ENCODE peak calls at places on chromosomes 16 and 17, in nine cellular contexts. R is neural progenitor cell; C is adipocyte; L is CD8-positive, alpha-beta T cell; B is colonic mucosa; T is right cardiac atrium; P is gastrocnemius medialis; Q is PC-3; W is breast epithelium. K is an unnamed sample.
A peak's percentile ranks its signal among the peaks of the same experiment; 100 is the strongest.

GRCh38 chr17:49486012-49486641 is 9.0 kb upstream of the NGFR start:
- DNase-seq in R (peak; percentile 86), C (no peak), L (no peak), B (no peak), T (no peak), P (no peak), Q (no peak), W (no peak), K (no peak)

GRCh38 chr17:40612510-40613244 is 34.9 kb downstream of the SMARCE1 start:
- DNase-seq in R (no peak), C (no peak), L (peak; percentile 64), B (no peak), T (no peak), P (no peak), Q (peak; percentile 8), W (peak; percentile 45), K (no peak)

GRCh38 chr17:77882481-77883212 is 75.9 kb upstream of the TNRC6C start:
- DNase-seq in R (no peak), C (peak; percentile 31), L (peak; percentile 66), B (peak; percentile 51), T (peak; percentile 92), P (no peak), Q (no peak), W (peak; percentile 26), K (peak; percentile 82)

GRCh38 chr16:35492225-35492624 is 2032.8 kb downstream of the TP53TG3F start:
- DNase-seq in R (no peak), C (no peak), L (no peak), B (no peak), T (no peak), P (no peak), Q (no peak), W (no peak), K (peak; percentile 65)

GRCh38 chr17:82949361-82949760 is 109.5 kb upstream of the ZNF750 start:
- DNase-seq in R (no peak), C (no peak), L (no peak), B (no peak), T (peak; percentile 21), P (no peak), Q (no peak), W (no peak), K (peak; percentile 35)

GRCh38 chr17:48100591-48101011 is 677 bp downstream of the CBX1 start:
- DNase-seq in R (peak; percentile 81), C (peak; percentile 78), L (no peak), B (peak; percentile 79), T (peak; percentile 76), P (no peak), Q (peak; percentile 79), W (peak; percentile 58), K (peak; percentile 87)

GRCh38 chr16:53456625-53457024 is 22.4 kb downstream of the RBL2 start:
- DNase-seq in R (no peak), C (no peak), L (no peak), B (no peak), T (no peak), P (no peak), Q (no peak), W (no peak), K (no peak)

GRCh38 chr16:3035972-3036725 is 595 bp downstream of the BICDL2 start:
- DNase-seq in R (no peak), C (no peak), L (no peak), B (peak; percentile 67), T (peak; percentile 39), P (no peak), Q (no peak), W (no peak), K (peak; percentile 79)

GRCh38 chr17:44919411-44919810 is 4.1 kb upstream of the GFAP start:
- DNase-seq in R (no peak), C (no peak), L (no peak), B (no peak), T (no peak), P (no peak), Q (no peak), W (no peak), K (peak; percentile 8)

GRCh38 chr16:84631882-84632281 is 14.0 kb upstream of the COTL1 start:
- DNase-seq in R (no peak), C (no peak), L (no peak), B (no peak), T (no peak), P (no peak), Q (no peak), W (no peak), K (no peak)

GRCh38 chr17:58337600-58338453 is 9.2 kb upstream of the TSPOAP1 start:
- DNase-seq in R (peak; percentile 75), C (peak; percentile 21), L (peak; percentile 81), B (peak; percentile 70), T (peak; percentile 92), P (peak; percentile 44), Q (no peak), W (peak; percentile 71), K (peak; percentile 93)

GRCh38 chr17:78263063-78263735 is 31.8 kb downstream of the TMEM235 start:
- DNase-seq in R (no peak), C (no peak), L (no peak), B (peak; percentile 58), T (peak; percentile 81), P (peak; percentile 31), Q (no peak), W (no peak), K (peak; percentile 90)

GRCh38 chr17:80647746-80648145 is 103.1 kb downstream of the RPTOR start:
- DNase-seq in R (no peak), C (peak; percentile 49), L (no peak), B (no peak), T (no peak), P (no peak), Q (peak; percentile 79), W (no peak), K (no peak)

DNA sequence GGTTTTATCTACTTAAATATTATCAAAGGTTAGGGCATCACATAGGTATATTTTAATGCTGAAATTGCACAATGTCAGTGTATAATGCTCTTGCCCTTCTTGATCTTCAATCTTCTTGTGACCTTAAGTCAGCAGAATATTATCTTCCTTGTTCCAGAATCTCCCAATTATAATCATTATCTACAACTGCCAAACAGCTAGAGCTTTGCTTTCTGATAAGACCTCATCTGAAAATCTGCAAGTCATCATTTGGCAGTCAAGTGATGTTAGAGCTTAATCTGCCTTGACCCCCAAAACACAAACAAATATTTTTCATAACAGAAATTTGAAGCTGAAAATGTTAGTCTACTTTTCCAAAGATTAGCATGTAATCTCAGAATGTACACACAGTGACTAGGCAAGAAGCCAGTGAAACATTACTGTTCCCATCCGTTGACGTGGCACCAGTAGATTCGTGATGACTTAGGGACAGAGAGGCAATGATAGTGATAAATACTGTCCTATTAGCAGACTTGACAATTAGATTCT is 19.8 kb downstream of the REXO5 start:
- DNase-seq in R (no peak), C (no peak), L (no peak), B (no peak), T (no peak), P (no peak), Q (no peak), W (no peak), K (no peak)
- H3K4me3 ChIP-seq in R (no peak overlapping the region), C (no peak overlapping the region), L (no peak overlapping the region), B (no peak overlapping the region), T (no peak overlapping the region), P (no peak overlapping the region), Q (no peak overlapping the region), W (no peak overlapping the region), K (no peak overlapping the region)

GRCh38 chr16:79687249-79687768 is 86.8 kb upstream of the MAF start:
- DNase-seq in R (no peak), C (no peak), L (no peak), B (no peak), T (no peak), P (no peak), Q (no peak), W (no peak), K (no peak)
- H3K9me3 ChIP-seq in R (no peaks in the 10 kb centered on the region), C (no peaks in the 10 kb centered on the region), L (no peaks in the 10 kb centered on the region), B (no peaks in the 10 kb centered on the region), T (no peaks in the 10 kb centered on the region), P (no peaks in the 10 kb centered on the region), Q (no peaks in the 10 kb centered on the region), W (no peaks in the 10 kb centered on the region), K (no peaks in the 10 kb centered on the region)

GRCh38 chr16:1919680-1919998 is 1.4 kb upstream of the HS3ST6 start:
- DNase-seq in R (no peak), C (no peak), L (no peak), B (no peak), T (peak; percentile 35), P (no peak), Q (no peak), W (no peak), K (no peak)

GRCh38 chr16:1917665-1918111 is 527 bp downstream of the HS3ST6 start:
- DNase-seq in R (peak; percentile 65), C (no peak), L (no peak), B (no peak), T (peak; percentile 13), P (no peak), Q (no peak), W (no peak), K (no peak)

GRCh38 chr16:1918890-1919679 is 870 bp upstream of the HS3ST6 start:
- DNase-seq in R (peak; percentile 51), C (no peak), L (no peak), B (no peak), T (peak; percentile 9), P (no peak), Q (no peak), W (no peak), K (no peak)

GRCh38 chr16:1917056-1917664 is 1.1 kb downstream of the HS3ST6 start:
- DNase-seq in R (peak; percentile 30), C (no peak), L (no peak), B (no peak), T (peak; percentile 16), P (no peak), Q (no peak), W (no peak), K (no peak)

DNA sequence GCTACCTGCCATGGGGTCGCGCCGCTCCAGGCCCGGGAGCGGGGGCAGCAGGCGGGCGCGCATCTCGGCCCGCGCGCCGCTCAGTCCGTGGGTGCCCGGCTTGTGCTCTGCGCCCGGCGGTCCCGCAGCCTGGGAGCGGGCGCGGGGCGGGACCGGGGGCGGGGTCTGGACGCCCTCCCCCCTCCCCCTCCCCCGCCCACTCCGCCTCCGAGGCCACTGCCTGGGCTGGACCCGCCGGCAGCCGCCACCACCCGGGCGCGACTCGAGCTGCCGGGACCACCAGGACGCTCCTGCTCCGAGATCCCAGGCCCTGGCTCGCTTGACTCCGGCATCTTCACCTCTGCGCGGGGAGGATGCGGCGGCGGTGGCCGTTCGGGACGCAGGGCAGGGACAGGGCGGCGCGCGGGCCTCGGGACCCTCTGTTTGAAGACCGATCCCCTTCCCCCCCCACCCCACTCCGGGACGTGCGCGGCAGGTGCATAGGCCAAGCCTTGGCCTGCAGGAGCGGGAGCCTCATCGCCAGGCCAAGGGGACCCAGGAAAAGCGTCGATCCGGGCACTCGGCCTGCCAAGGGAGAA is at the start of gene HS3ST6:
- DNase-seq in R (peak; percentile 83), C (peak; percentile 11), L (no peak), B (no peak), T (peak; percentile 25), P (no peak), Q (no peak), W (no peak), K (no peak)
- H3K4me3 ChIP-seq in R (peak within 1 kb of the TSS; percentile 45), C (no peak within 1 kb of the TSS), L (no peak within 1 kb of the TSS), B (no peak within 1 kb of the TSS), T (peak within 1 kb of the TSS; percentile 2), P (no peak within 1 kb of the TSS), Q (no peak within 1 kb of the TSS), W (peak within 1 kb of the TSS; percentile 23), K (no peak within 1 kb of the TSS)

DNA sequence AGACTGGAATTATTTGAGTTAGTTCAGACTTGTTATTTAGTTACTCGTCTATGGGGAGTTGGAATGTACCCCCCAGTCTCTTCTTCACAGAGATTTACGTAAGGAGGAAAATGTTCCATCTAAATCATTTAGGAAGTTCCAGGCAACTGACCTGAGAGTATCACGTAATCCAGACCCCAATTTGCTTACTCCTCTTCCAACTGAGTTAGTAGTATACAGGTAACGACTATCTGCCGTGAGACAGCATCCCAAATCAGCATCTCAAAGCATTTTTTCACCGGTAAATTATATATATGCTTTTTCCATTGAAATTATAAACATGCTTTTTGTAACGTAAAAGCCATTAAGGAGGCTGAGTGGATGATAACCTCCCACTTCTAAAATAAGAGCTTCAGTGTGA is 214.3 kb upstream of the WSB1 start:
- DNase-seq in R (no peak), C (no peak), L (no peak), B (no peak), T (no peak), P (no peak), Q (no peak), W (no peak), K (no peak)
- H3K9me3 ChIP-seq in R (peaks cover 27% of the 10 kb centered on the region), C (no peaks in the 10 kb centered on the region), L (no peaks in the 10 kb centered on the region), B (no peaks in the 10 kb centered on the region), T (no peaks in the 10 kb centered on the region), P (no peaks in the 10 kb centered on the region), Q (no peaks in the 10 kb centered on the region), W (no peaks in the 10 kb centered on the region), K (no peaks in the 10 kb centered on the region)